ENCODE peak calls at places on chromosome 2, in six cellular contexts. L is GM23338, T is trophoblast cell, M is foreskin fibroblast, Q is DMS 273 treated with DMSO at 0.1 percent for 48 hours, P is GM23248. X is an unnamed sample.

GRCh38 chr2:54429811-54430600 is 26.1 kb upstream of the SPTBN1 start:
- DNase-seq in P (no peak), T (no peak), M (no peak), L (peak), Q (no peak), X (no peak)

GRCh38 chr2:143284087-143284675 is 155.0 kb downstream of the ARHGAP15 start:
- DNase-seq in Q (no peak), T (peak), P (peak), L (peak), M (peak), X (peak)

GRCh38 chr2:137190411-137191190 is 425.3 kb downstream of the THSD7B start:
- DNase-seq in Q (no peak), T (no peak), L (no peak), M (peak), P (peak), X (no peak)

GRCh38 chr2:235834781-235835180 is 333.4 kb downstream of the GBX2 start:
- DNase-seq in P (no peak), T (no peak), M (no peak), L (no peak), Q (no peak), X (no peak)

GRCh38 chr2:43372386-43373081 is 146.1 kb upstream of the ZFP36L2 start:
- DNase-seq in L (peak), Q (no peak), P (no peak), M (no peak), T (no peak), X (no peak)

GRCh38 chr2:113847144-113847543 is 42.7 kb upstream of the ACTR3 start:
- DNase-seq in P (peak), Q (no peak), L (no peak), T (no peak), M (peak), X (no peak)

GRCh38 chr2:221205103-221205502 is 367.0 kb downstream of the EPHA4 start:
- DNase-seq in P (no peak), M (no peak), T (no peak), L (no peak), Q (peak), X (peak)

GRCh38 chr2:15298769-15299168 is 262.4 kb downstream of the NBAS start:
- DNase-seq in T (peak), Q (no peak), L (no peak), M (peak), P (peak), X (no peak)

GRCh38 chr2:191222952-191223351 is 22.3 kb upstream of the MYO1B start:
- DNase-seq in T (no peak), L (no peak), P (no peak), Q (no peak), M (no peak), X (no peak)

GRCh38 chr2:74983606-74984005 is 25.2 kb downstream of the POLE4 start:
- DNase-seq in L (no peak), M (no peak), Q (no peak), T (peak), P (no peak), X (no peak)

GRCh38 chr2:177603734-177604133 is 211.2 kb downstream of the AGPS start:
- DNase-seq in M (no peak), L (no peak), T (no peak), P (no peak), Q (peak), X (peak)